ENCODE peak calls at places on chromosomes 13 and 19, in seven cellular contexts. K is astrocyte of the spinal cord; F is EL; E is HS-5; H is activated CD4-positive, alpha-beta T cell treated with anti-CD3 and anti-CD28 coated beads for 48 hours; C is aorta; D is Right ventricle myocardium superior. N is an unnamed sample.

GRCh38 chr13:26370495-26370990 is 116.6 kb downstream of the CDK8 start:
- DNase-seq in K (no peak), F (no peak), E (no peak), H (no peak), C (no peak), D (no peak), N (no peak)

GRCh38 chr13:99215466-99215865 is 14.8 kb downstream of the UBAC2 start:
- DNase-seq in K (no peak), F (no peak), E (no peak), H (peak; percentile 71), C (no peak), D (no peak), N (peak; percentile 65)

GRCh38 chr19:3112375-3113099 is 18.4 kb downstream of the GNA11 start:
- DNase-seq in K (no peak), F (no peak), E (no peak), H (no peak), C (no peak), D (no peak), N (no peak)

GRCh38 chr13:45718063-45718462 is 15.9 kb downstream of the CBY2 start:
- DNase-seq in K (peak; percentile 22), F (peak; percentile 28), E (no peak), H (no peak), C (no peak), D (no peak), N (no peak)

GRCh38 chr13:81425286-81425685 is 1084.4 kb upstream of the SPRY2 start:
- DNase-seq in K (no peak), F (no peak), E (no peak), H (no peak), C (no peak), D (no peak), N (no peak)

GRCh38 chr13:113544896-113545295 is 39.7 kb upstream of the TFDP1 start:
- DNase-seq in K (no peak), F (no peak), E (no peak), H (no peak), C (no peak), D (no peak), N (no peak)

GRCh38 chr19:13056052-13056660 is 46.5 kb downstream of the LYL1 start:
- DNase-seq in K (peak; percentile 93), F (peak; percentile 85), E (no peak), H (no peak), C (peak; percentile 83), D (peak; percentile 77), N (no peak)

GRCh38 chr19:54521022-54521859 is 18.6 kb downstream of the LAIR2 start:
- DNase-seq in K (no peak), F (no peak), E (no peak), H (peak; percentile 27), C (no peak), D (no peak), N (no peak)

GRCh38 chr13:94660695-94661324 is 51.5 kb downstream of the SOX21 start:
- DNase-seq in K (peak; percentile 34), F (peak; percentile 28), E (no peak), H (peak; percentile 32), C (no peak), D (no peak), N (no peak)

GRCh38 chr13:77883328-77883727 is 35.3 kb downstream of the EDNRB start:
- DNase-seq in K (no peak), F (no peak), E (no peak), H (no peak), C (no peak), D (no peak), N (no peak)

GRCh38 chr19:47701717-47702552 is 11.3 kb upstream of the EHD2 start:
- DNase-seq in K (no peak), F (no peak), E (no peak), H (no peak), C (no peak), D (no peak), N (no peak)

GRCh38 chr13:99501952-99502310 is 659 bp downstream of the TM9SF2 start:
- DNase-seq in K (no peak), F (peak; percentile 26), E (no peak), H (peak; percentile 30), C (peak; percentile 59), D (no peak), N (no peak)

GRCh38 chr19:29193116-29193515 is 19.8 kb downstream of the UQCRFS1 start:
- DNase-seq in K (no peak), F (no peak), E (no peak), H (no peak), C (no peak), D (no peak), N (no peak)

GRCh38 chr13:24208314-24208713 is 47.8 kb downstream of the SPATA13 start:
- DNase-seq in K (peak; percentile 84), F (peak; percentile 81), E (peak; percentile 53), H (no peak), C (no peak), D (no peak), N (no peak)

GRCh38 chr19:18363787-18364186 is 22.2 kb upstream of the GDF15 start:
- DNase-seq in K (no peak), F (no peak), E (no peak), H (no peak), C (no peak), D (no peak), N (no peak)

GRCh38 chr19:33502991-33503790 is 18.4 kb downstream of the PEPD start:
- DNase-seq in K (no peak), F (no peak), E (no peak), H (no peak), C (peak; percentile 26), D (no peak), N (no peak)

GRCh38 chr19:48271531-48272151 is 1.8 kb downstream of the ZNF114 start:
- DNase-seq in K (peak; percentile 46), F (peak; percentile 68), E (no peak), H (peak; percentile 37), C (peak; percentile 62), D (peak; percentile 60), N (no peak)

GRCh38 chr13:27920677-27921420 is 1.0 kb downstream of the PDX1 start:
- DNase-seq in K (no peak), F (peak; percentile 39), E (no peak), H (no peak), C (no peak), D (no peak), N (no peak)

GRCh38 chr19:43776285-43776684 is 4.5 kb downstream of the KCNN4 start:
- DNase-seq in K (no peak), F (no peak), E (no peak), H (peak; percentile 90), C (no peak), D (no peak), N (no peak)